ENCODE peak calls at places on chromosomes 7 and 10, in nine cellular contexts. Y is progenitor cell of endocrine pancreas; V is SK-MEL-5; D is D341Med; A is RCC 7860; X is neural crest cell; Q is heart left ventricle; B is activated effector memory CD4-positive, alpha-beta T cell treated with Interleukin-2 at 50 U/mL for 16 hours; Z is skeletal muscle cell. G is an unnamed sample.

GRCh38 chr7:106053109-106053508 is 59.0 kb downstream of the SYPL1 start:
- DNase-seq in B (no peak), X (no peak), Q (no peak), A (no peak), Y (no peak), D (no peak), V (no peak), Z (no peak), G (no peak)

GRCh38 chr10:101843032-101843991 is at the start of gene KCNIP2:
- DNase-seq in D (peak), B (peak), Q (peak), Z (no peak), Y (peak), V (peak), A (no peak), X (peak), G (no peak)

GRCh38 chr10:69959911-69960310 is 92.7 kb upstream of the MACROH2A2 start:
- DNase-seq in D (no peak), A (no peak), X (no peak), Z (no peak), V (no peak), Y (no peak), Q (no peak), B (no peak), G (no peak)

GRCh38 chr10:92574545-92575377 is 868 bp upstream of the IDE start:
- DNase-seq in Y (no peak), V (peak), A (no peak), Q (no peak), B (no peak), D (no peak), X (no peak), Z (no peak), G (no peak)

GRCh38 chr10:25824050-25824449 is 110.0 kb upstream of the MYO3A start:
- DNase-seq in V (peak), A (no peak), B (no peak), Q (no peak), D (no peak), Z (no peak), X (no peak), Y (no peak), G (no peak)

GRCh38 chr7:1899201-1899600 is 229.1 kb downstream of the ELFN1 start:
- DNase-seq in Y (no peak), D (peak), B (no peak), V (no peak), X (no peak), Q (peak), Z (peak), A (no peak), G (peak)

GRCh38 chr7:117875566-117875965 is 2.3 kb upstream of the CTTNBP2 start:
- DNase-seq in B (no peak), Q (no peak), Z (no peak), Y (peak), A (no peak), V (peak), X (peak), D (no peak), G (no peak)

GRCh38 chr7:39504963-39505362 is 61.2 kb upstream of the YAE1 start:
- DNase-seq in B (no peak), X (no peak), A (peak), Y (no peak), Q (peak), V (peak), D (no peak), Z (no peak), G (peak)

GRCh38 chr7:75650671-75651070 is 88.1 kb downstream of the HIP1 start:
- DNase-seq in Q (peak), V (no peak), Y (no peak), D (peak), A (no peak), X (no peak), B (no peak), Z (no peak), G (no peak)

GRCh38 chr7:159024280-159024951 is 120.3 kb downstream of the VIPR2 start:
- DNase-seq in X (no peak), V (no peak), Q (no peak), Z (no peak), A (no peak), Y (no peak), B (no peak), D (no peak), G (no peak)

GRCh38 chr7:38773430-38773829 is 135.6 kb downstream of the VPS41 start:
- DNase-seq in X (no peak), Z (no peak), Q (no peak), A (no peak), Y (no peak), B (no peak), V (no peak), D (no peak), G (peak)

GRCh38 chr10:74821501-74821900 is 4.9 kb upstream of the KAT6B start:
- DNase-seq in Z (no peak), X (no peak), Y (no peak), Q (peak), D (no peak), A (no peak), B (no peak), V (no peak), G (no peak)

GRCh38 chr10:117373848-117374505 is 1.3 kb downstream of the PDZD8 start:
- DNase-seq in X (peak), B (peak), A (peak), Y (no peak), D (peak), Q (peak), V (peak), Z (no peak), G (peak)

GRCh38 chr7:100745184-100745583 is 11.8 kb downstream of the ZAN start:
- DNase-seq in B (no peak), Q (peak), X (no peak), D (no peak), A (no peak), Y (no peak), Z (no peak), V (no peak), G (peak)

GRCh38 chr7:47357398-47357797 is 224.5 kb downstream of the TNS3 start:
- DNase-seq in Y (no peak), A (no peak), X (no peak), Z (no peak), B (no peak), Q (no peak), V (no peak), D (no peak), G (no peak)

GRCh38 chr7:628041-628763 is 98.3 kb upstream of the DNAAF5 start:
- DNase-seq in V (no peak), X (no peak), Y (no peak), A (no peak), Z (no peak), D (no peak), Q (no peak), B (no peak), G (no peak)

GRCh38 chr7:101550641-101551531 is 78.2 kb downstream of the MYL10 start:
- DNase-seq in Q (no peak), Z (no peak), V (peak), D (peak), X (peak), B (no peak), Y (no peak), A (no peak), G (no peak)

GRCh38 chr7:124351950-124352349 is 319.1 kb upstream of the TMEM229A start:
- DNase-seq in X (no peak), Y (no peak), Z (no peak), A (no peak), B (no peak), D (no peak), V (no peak), Q (peak), G (no peak)

GRCh38 chr7:157022681-157023588 is 12.5 kb upstream of the MNX1 start:
- DNase-seq in X (no peak), A (no peak), Q (no peak), D (no peak), V (no peak), Y (no peak), B (no peak), Z (no peak), G (no peak)

GRCh38 chr10:58436071-58436470 is 50.9 kb downstream of the TFAM start:
- DNase-seq in D (no peak), B (no peak), V (peak), X (no peak), Q (no peak), Z (no peak), Y (no peak), A (peak), G (peak)

GRCh38 chr10:2850202-2850601 is 217.1 kb upstream of the PFKP start:
- DNase-seq in A (no peak), X (no peak), V (no peak), Q (no peak), B (no peak), Z (no peak), Y (no peak), D (no peak), G (no peak)

GRCh38 chr10:80539421-80539999 is 1.8 kb downstream of the SH2D4B start:
- DNase-seq in Z (no peak), V (no peak), D (no peak), A (no peak), X (no peak), Q (no peak), Y (no peak), B (no peak), G (no peak)

GRCh38 chr7:128209229-128210035 is 31.6 kb upstream of the LEP start:
- DNase-seq in A (peak), Z (peak), V (peak), Q (peak), Y (peak), D (peak), X (peak), B (peak), G (peak)

GRCh38 chr7:32266932-32267475 is 196.8 kb upstream of the PDE1C start:
- DNase-seq in D (no peak), X (no peak), Y (no peak), A (no peak), Q (no peak), B (no peak), V (no peak), Z (no peak), G (no peak)

GRCh38 chr7:111199643-111200042 is 108.7 kb downstream of the LRRN3 start:
- DNase-seq in A (no peak), V (peak), Z (no peak), Y (no peak), X (no peak), D (no peak), B (no peak), Q (no peak), G (no peak)

GRCh38 chr7:118590107-118590506 is 365.6 kb downstream of the ANKRD7 start:
- DNase-seq in A (no peak), Q (no peak), V (peak), B (no peak), Y (no peak), D (no peak), X (no peak), Z (no peak), G (no peak)

GRCh38 chr10:63767512-63767911 is 246.3 kb downstream of the REEP3 start:
- DNase-seq in A (peak), V (peak), D (no peak), Q (no peak), X (no peak), Z (no peak), B (no peak), Y (no peak), G (peak)

GRCh38 chr7:130227883-130228575 is 20.4 kb downstream of the SSMEM1 start:
- DNase-seq in X (no peak), Q (no peak), B (no peak), A (no peak), D (no peak), Z (no peak), V (peak), Y (no peak), G (no peak)

GRCh38 chr10:26593896-26594295 is 103.6 kb upstream of the PDSS1 start:
- DNase-seq in B (no peak), V (no peak), Z (no peak), Q (no peak), X (no peak), A (no peak), Y (no peak), D (peak), G (no peak)

GRCh38 chr7:157001920-157002818 is 8.3 kb downstream of the MNX1 start:
- DNase-seq in Y (no peak), A (no peak), Q (no peak), D (peak), B (no peak), Z (no peak), X (no peak), V (no peak), G (no peak)

GRCh38 chr10:5854178-5854570 is 35.5 kb downstream of the ANKRD16 start:
- DNase-seq in Z (no peak), A (no peak), V (no peak), D (no peak), B (no peak), X (no peak), Q (no peak), Y (no peak), G (no peak)

GRCh38 chr7:93544686-93545085 is 29.8 kb downstream of the CALCR start:
- DNase-seq in Z (no peak), X (no peak), D (no peak), A (no peak), V (no peak), B (no peak), Q (no peak), Y (no peak), G (no peak)

GRCh38 chr10:97550336-97551149 is 22.0 kb upstream of the ANKRD2 start:
- DNase-seq in V (no peak), Y (no peak), X (no peak), Z (no peak), A (no peak), D (no peak), Q (no peak), B (no peak), G (no peak)

GRCh38 chr7:85890244-85890811 is 703.5 kb upstream of the SEMA3D start:
- DNase-seq in Y (no peak), V (peak), D (peak), Z (no peak), B (no peak), A (peak), X (no peak), Q (no peak), G (peak)